ENCODE peak calls at places on chromosomes 16 and 17, in ten cellular contexts. One of them, this sample, is unnamed.

GRCh38 chr16:27754788-27755690 is 205.1 kb downstream of the KATNIP start:
- DNase-seq in K562: peak
- DNase-seq in stomach: no peak
- DNase-seq in right atrium auricular region: no peak
- DNase-seq in kidney: no peak
- DNase-seq in IMR-90: no peak
- DNase-seq in Panc1: no peak
- DNase-seq in testis: no peak
- DNase-seq in tibial artery: no peak
- DNase-seq in effector memory CD4-positive, alpha-beta T cell: no peak
- DNase-seq in this sample: peak

GRCh38 chr17:48002208-48002919 is 31.5 kb downstream of the CDK5RAP3 start:
- DNase-seq in K562: peak
- DNase-seq in stomach: no peak
- DNase-seq in right atrium auricular region: no peak
- DNase-seq in kidney: no peak
- DNase-seq in IMR-90: peak
- DNase-seq in Panc1: no peak
- DNase-seq in testis: no peak
- DNase-seq in tibial artery: no peak
- DNase-seq in effector memory CD4-positive, alpha-beta T cell: no peak
- DNase-seq in this sample: no peak

GRCh38 chr17:36721560-36722120 is 120.3 kb downstream of the MRM1 start:
- DNase-seq in K562: no peak
- DNase-seq in stomach: no peak
- DNase-seq in right atrium auricular region: no peak
- DNase-seq in kidney: no peak
- DNase-seq in IMR-90: peak
- DNase-seq in Panc1: no peak
- DNase-seq in testis: no peak
- DNase-seq in tibial artery: no peak
- DNase-seq in effector memory CD4-positive, alpha-beta T cell: no peak
- DNase-seq in this sample: no peak

GRCh38 chr16:194516-194915 is 14.3 kb downstream of the HBQ1 start:
- DNase-seq in K562: no peak
- DNase-seq in stomach: no peak
- DNase-seq in right atrium auricular region: no peak
- DNase-seq in kidney: no peak
- DNase-seq in IMR-90: peak
- DNase-seq in Panc1: no peak
- DNase-seq in testis: no peak
- DNase-seq in tibial artery: no peak
- DNase-seq in effector memory CD4-positive, alpha-beta T cell: no peak
- DNase-seq in this sample: no peak

GRCh38 chr17:15957608-15958307 is 12.8 kb downstream of the ADORA2B start:
- DNase-seq in K562: no peak
- DNase-seq in stomach: no peak
- DNase-seq in right atrium auricular region: no peak
- DNase-seq in kidney: peak
- DNase-seq in IMR-90: no peak
- DNase-seq in Panc1: no peak
- DNase-seq in testis: no peak
- DNase-seq in tibial artery: no peak
- DNase-seq in effector memory CD4-positive, alpha-beta T cell: no peak
- DNase-seq in this sample: no peak

GRCh38 chr16:75621170-75621477 is 2.0 kb downstream of the ADAT1 start:
- DNase-seq in K562: peak
- DNase-seq in stomach: no peak
- DNase-seq in right atrium auricular region: no peak
- DNase-seq in kidney: no peak
- DNase-seq in IMR-90: peak
- DNase-seq in Panc1: no peak
- DNase-seq in testis: no peak
- DNase-seq in tibial artery: no peak
- DNase-seq in effector memory CD4-positive, alpha-beta T cell: no peak
- DNase-seq in this sample: no peak

GRCh38 chr16:86634290-86634689 is 55.9 kb downstream of the FOXL1 start:
- DNase-seq in K562: peak
- DNase-seq in stomach: no peak
- DNase-seq in right atrium auricular region: no peak
- DNase-seq in kidney: no peak
- DNase-seq in IMR-90: peak
- DNase-seq in Panc1: no peak
- DNase-seq in testis: no peak
- DNase-seq in tibial artery: no peak
- DNase-seq in effector memory CD4-positive, alpha-beta T cell: no peak
- DNase-seq in this sample: no peak

GRCh38 chr17:556431-556995 is 158.1 kb downstream of the VPS53 start:
- DNase-seq in K562: no peak
- DNase-seq in stomach: no peak
- DNase-seq in right atrium auricular region: no peak
- DNase-seq in kidney: no peak
- DNase-seq in IMR-90: no peak
- DNase-seq in Panc1: no peak
- DNase-seq in testis: no peak
- DNase-seq in tibial artery: no peak
- DNase-seq in effector memory CD4-positive, alpha-beta T cell: no peak
- DNase-seq in this sample: no peak

GRCh38 chr17:13311301-13311700 is 290.4 kb downstream of the HS3ST3A1 start:
- DNase-seq in K562: no peak
- DNase-seq in stomach: no peak
- DNase-seq in right atrium auricular region: no peak
- DNase-seq in kidney: no peak
- DNase-seq in IMR-90: peak
- DNase-seq in Panc1: no peak
- DNase-seq in testis: no peak
- DNase-seq in tibial artery: no peak
- DNase-seq in effector memory CD4-positive, alpha-beta T cell: no peak
- DNase-seq in this sample: no peak

GRCh38 chr16:48511071-48511540 is 98.9 kb downstream of the N4BP1 start:
- DNase-seq in K562: no peak
- DNase-seq in stomach: no peak
- DNase-seq in right atrium auricular region: no peak
- DNase-seq in kidney: peak
- DNase-seq in IMR-90: peak
- DNase-seq in Panc1: no peak
- DNase-seq in testis: no peak
- DNase-seq in tibial artery: peak
- DNase-seq in effector memory CD4-positive, alpha-beta T cell: no peak
- DNase-seq in this sample: no peak

GRCh38 chr16:66474750-66475199 is 47.7 kb downstream of the BEAN1 start:
- DNase-seq in K562: no peak
- DNase-seq in stomach: no peak
- DNase-seq in right atrium auricular region: no peak
- DNase-seq in kidney: no peak
- DNase-seq in IMR-90: no peak
- DNase-seq in Panc1: no peak
- DNase-seq in testis: no peak
- DNase-seq in tibial artery: no peak
- DNase-seq in effector memory CD4-positive, alpha-beta T cell: peak
- DNase-seq in this sample: no peak

GRCh38 chr17:50519141-50519834 is 11.0 kb downstream of the MYCBPAP start:
- DNase-seq in K562: no peak
- DNase-seq in stomach: no peak
- DNase-seq in right atrium auricular region: no peak
- DNase-seq in kidney: no peak
- DNase-seq in IMR-90: no peak
- DNase-seq in Panc1: no peak
- DNase-seq in testis: no peak
- DNase-seq in tibial artery: no peak
- DNase-seq in effector memory CD4-positive, alpha-beta T cell: no peak
- DNase-seq in this sample: peak

GRCh38 chr17:46157443-46158107 is 35.7 kb downstream of the KANSL1 start:
- DNase-seq in K562: no peak
- DNase-seq in stomach: no peak
- DNase-seq in right atrium auricular region: no peak
- DNase-seq in kidney: no peak
- DNase-seq in IMR-90: peak
- DNase-seq in Panc1: no peak
- DNase-seq in testis: no peak
- DNase-seq in tibial artery: no peak
- DNase-seq in effector memory CD4-positive, alpha-beta T cell: no peak
- DNase-seq in this sample: no peak

GRCh38 chr17:46160169-46160568 is 33.1 kb downstream of the KANSL1 start:
- DNase-seq in K562: no peak
- DNase-seq in stomach: no peak
- DNase-seq in right atrium auricular region: no peak
- DNase-seq in kidney: peak
- DNase-seq in IMR-90: no peak
- DNase-seq in Panc1: no peak
- DNase-seq in testis: no peak
- DNase-seq in tibial artery: no peak
- DNase-seq in effector memory CD4-positive, alpha-beta T cell: no peak
- DNase-seq in this sample: no peak

GRCh38 chr17:46158323-46159296 is 34.6 kb downstream of the KANSL1 start:
- DNase-seq in K562: no peak
- DNase-seq in stomach: no peak
- DNase-seq in right atrium auricular region: no peak
- DNase-seq in kidney: peak
- DNase-seq in IMR-90: no peak
- DNase-seq in Panc1: no peak
- DNase-seq in testis: no peak
- DNase-seq in tibial artery: no peak
- DNase-seq in effector memory CD4-positive, alpha-beta T cell: no peak
- DNase-seq in this sample: no peak

GRCh38 chr17:46162871-46163270 is 30.4 kb downstream of the KANSL1 start:
- DNase-seq in K562: no peak
- DNase-seq in stomach: no peak
- DNase-seq in right atrium auricular region: no peak
- DNase-seq in kidney: no peak
- DNase-seq in IMR-90: no peak
- DNase-seq in Panc1: no peak
- DNase-seq in testis: no peak
- DNase-seq in tibial artery: no peak
- DNase-seq in effector memory CD4-positive, alpha-beta T cell: no peak
- DNase-seq in this sample: no peak

GRCh38 chr17:46159686-46160085 is 33.5 kb downstream of the KANSL1 start:
- DNase-seq in K562: no peak
- DNase-seq in stomach: no peak
- DNase-seq in right atrium auricular region: no peak
- DNase-seq in kidney: no peak
- DNase-seq in IMR-90: peak
- DNase-seq in Panc1: no peak
- DNase-seq in testis: no peak
- DNase-seq in tibial artery: no peak
- DNase-seq in effector memory CD4-positive, alpha-beta T cell: no peak
- DNase-seq in this sample: no peak
- H3K27ac ChIP-seq in K562: no peak
- H3K27ac ChIP-seq in stomach: no peak
- H3K27ac ChIP-seq in right atrium auricular region: no peak
- H3K27ac ChIP-seq in kidney: no peak
- H3K27ac ChIP-seq in IMR-90: no peak
- H3K27ac ChIP-seq in Panc1: no peak
- H3K27ac ChIP-seq in testis: no peak
- H3K27ac ChIP-seq in tibial artery: no peak
- H3K27ac ChIP-seq in effector memory CD4-positive, alpha-beta T cell: no peak
- H3K27ac ChIP-seq in this sample: peak

GRCh38 chr17:29241015-29241963 is 5.4 kb upstream of the CRYBA1 start:
- DNase-seq in K562: no peak
- DNase-seq in stomach: no peak
- DNase-seq in right atrium auricular region: peak
- DNase-seq in kidney: no peak
- DNase-seq in IMR-90: peak
- DNase-seq in Panc1: peak
- DNase-seq in testis: no peak
- DNase-seq in tibial artery: peak
- DNase-seq in effector memory CD4-positive, alpha-beta T cell: no peak
- DNase-seq in this sample: peak
- H3K4me3 ChIP-seq in K562: no peak
- H3K4me3 ChIP-seq in stomach: no peak
- H3K4me3 ChIP-seq in right atrium auricular region: no peak
- H3K4me3 ChIP-seq in kidney: no peak
- H3K4me3 ChIP-seq in IMR-90: no peak
- H3K4me3 ChIP-seq in Panc1: no peak
- H3K4me3 ChIP-seq in testis: no peak
- H3K4me3 ChIP-seq in tibial artery: no peak
- H3K4me3 ChIP-seq in effector memory CD4-positive, alpha-beta T cell: no peak
- H3K4me3 ChIP-seq in this sample: no peak

GRCh38 chr17:57645950-57646686 is 99.0 kb downstream of the CCDC182 start:
- DNase-seq in K562: no peak
- DNase-seq in stomach: no peak
- DNase-seq in right atrium auricular region: no peak
- DNase-seq in kidney: no peak
- DNase-seq in IMR-90: peak
- DNase-seq in Panc1: no peak
- DNase-seq in testis: no peak
- DNase-seq in tibial artery: no peak
- DNase-seq in effector memory CD4-positive, alpha-beta T cell: no peak
- DNase-seq in this sample: no peak
- H3K27ac ChIP-seq in K562: no peak
- H3K27ac ChIP-seq in stomach: no peak
- H3K27ac ChIP-seq in right atrium auricular region: no peak
- H3K27ac ChIP-seq in kidney: no peak
- H3K27ac ChIP-seq in IMR-90: no peak
- H3K27ac ChIP-seq in Panc1: no peak
- H3K27ac ChIP-seq in testis: no peak
- H3K27ac ChIP-seq in tibial artery: no peak
- H3K27ac ChIP-seq in effector memory CD4-positive, alpha-beta T cell: no peak
- H3K27ac ChIP-seq in this sample: no peak

GRCh38 chr16:58516768-58517107 is 1.4 kb downstream of the SETD6 start:
- DNase-seq in K562: no peak
- DNase-seq in stomach: no peak
- DNase-seq in right atrium auricular region: no peak
- DNase-seq in kidney: no peak
- DNase-seq in IMR-90: no peak
- DNase-seq in Panc1: no peak
- DNase-seq in testis: no peak
- DNase-seq in tibial artery: no peak
- DNase-seq in effector memory CD4-positive, alpha-beta T cell: no peak
- DNase-seq in this sample: no peak
- H3K4me3 ChIP-seq in K562: peak
- H3K4me3 ChIP-seq in stomach: peak
- H3K4me3 ChIP-seq in right atrium auricular region: no peak
- H3K4me3 ChIP-seq in kidney: no peak
- H3K4me3 ChIP-seq in IMR-90: no peak
- H3K4me3 ChIP-seq in Panc1: peak
- H3K4me3 ChIP-seq in testis: no peak
- H3K4me3 ChIP-seq in tibial artery: no peak
- H3K4me3 ChIP-seq in effector memory CD4-positive, alpha-beta T cell: peak
- H3K4me3 ChIP-seq in this sample: no peak

DNA sequence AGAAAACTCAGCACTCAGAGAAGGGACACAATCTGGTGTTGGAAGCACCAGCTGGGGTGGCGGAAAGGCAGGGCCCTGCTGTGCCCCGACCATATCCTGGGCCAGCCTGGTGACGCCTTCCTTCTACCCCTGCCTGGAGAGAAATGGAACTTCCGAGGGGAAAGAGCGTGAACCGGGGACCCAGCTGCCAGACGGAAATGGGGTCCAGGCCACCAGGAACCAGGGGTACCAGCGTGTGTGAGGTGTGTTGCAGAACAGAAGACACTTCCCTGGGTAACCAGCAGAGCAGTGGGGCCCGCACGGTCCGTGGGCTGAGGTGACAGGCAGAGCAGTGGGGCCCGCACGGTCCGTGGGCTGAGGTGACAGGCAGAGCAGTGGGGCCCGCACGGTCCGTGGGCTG is 6.8 kb downstream of the RAB40B start:
- DNase-seq in K562: no peak
- DNase-seq in stomach: no peak
- DNase-seq in right atrium auricular region: no peak
- DNase-seq in kidney: peak
- DNase-seq in IMR-90: no peak
- DNase-seq in Panc1: no peak
- DNase-seq in testis: no peak
- DNase-seq in tibial artery: no peak
- DNase-seq in effector memory CD4-positive, alpha-beta T cell: no peak
- DNase-seq in this sample: no peak
- H3K27ac ChIP-seq in K562: no peak
- H3K27ac ChIP-seq in stomach: no peak
- H3K27ac ChIP-seq in right atrium auricular region: no peak
- H3K27ac ChIP-seq in kidney: no peak
- H3K27ac ChIP-seq in IMR-90: no peak
- H3K27ac ChIP-seq in Panc1: no peak
- H3K27ac ChIP-seq in testis: no peak
- H3K27ac ChIP-seq in tibial artery: no peak
- H3K27ac ChIP-seq in effector memory CD4-positive, alpha-beta T cell: no peak
- H3K27ac ChIP-seq in this sample: no peak

This sample was measured in right cardiac atrium.